ENCODE peak calls at places on chromosomes 13 and 19, in six cellular contexts. One of them, this sample, is unnamed. For H4K20me1, the result is how much of the 10 kb centered on the place peaks cover.

GRCh38 chr13:20633802-20634201 is 66.8 kb downstream of the IFT88 start:
- DNase-seq in H9: no peak
- DNase-seq in GM23338: no peak
- DNase-seq in keratinocyte: peak
- DNase-seq in fibroblast of lung: no peak
- DNase-seq in PC-9: no peak
- DNase-seq in this sample: no peak

GRCh38 chr13:88107486-88108044 is 436.4 kb downstream of the SLITRK5 start:
- DNase-seq in H9: no peak
- DNase-seq in GM23338: no peak
- DNase-seq in keratinocyte: no peak
- DNase-seq in fibroblast of lung: no peak
- DNase-seq in PC-9: no peak
- DNase-seq in this sample: no peak

GRCh38 chr13:47126432-47126831 is 229.6 kb upstream of the HTR2A start:
- DNase-seq in H9: no peak
- DNase-seq in GM23338: no peak
- DNase-seq in keratinocyte: no peak
- DNase-seq in fibroblast of lung: peak
- DNase-seq in PC-9: no peak
- DNase-seq in this sample: peak

GRCh38 chr13:20824762-20825161 is 51.0 kb upstream of the EEF1AKMT1 start:
- DNase-seq in H9: no peak
- DNase-seq in GM23338: peak
- DNase-seq in keratinocyte: no peak
- DNase-seq in fibroblast of lung: peak
- DNase-seq in PC-9: no peak
- DNase-seq in this sample: no peak

GRCh38 chr13:70523622-70524021 is 415.4 kb upstream of the KLHL1 start:
- DNase-seq in H9: no peak
- DNase-seq in GM23338: no peak
- DNase-seq in keratinocyte: no peak
- DNase-seq in fibroblast of lung: peak
- DNase-seq in PC-9: no peak
- DNase-seq in this sample: no peak

GRCh38 chr19:13053761-13054604 is 48.7 kb downstream of the LYL1 start:
- DNase-seq in H9: no peak
- DNase-seq in GM23338: peak
- DNase-seq in keratinocyte: no peak
- DNase-seq in fibroblast of lung: peak
- DNase-seq in PC-9: peak
- DNase-seq in this sample: peak

GRCh38 chr13:93279982-93280381 is 53.4 kb downstream of the GPC6 start:
- DNase-seq in H9: no peak
- DNase-seq in GM23338: peak
- DNase-seq in keratinocyte: no peak
- DNase-seq in fibroblast of lung: no peak
- DNase-seq in PC-9: no peak
- DNase-seq in this sample: no peak

GRCh38 chr13:112465251-112466131 is 89.3 kb downstream of the SPACA7 start:
- DNase-seq in H9: no peak
- DNase-seq in GM23338: peak
- DNase-seq in keratinocyte: no peak
- DNase-seq in fibroblast of lung: no peak
- DNase-seq in PC-9: no peak
- DNase-seq in this sample: no peak

GRCh38 chr13:91347212-91347995 is at the start of gene MIR17HG:
- DNase-seq in H9: peak
- DNase-seq in GM23338: peak
- DNase-seq in keratinocyte: no peak
- DNase-seq in fibroblast of lung: peak
- DNase-seq in PC-9: peak
- DNase-seq in this sample: peak

GRCh38 chr13:33195693-33196464 is 89.7 kb downstream of the STARD13 start:
- DNase-seq in H9: no peak
- DNase-seq in GM23338: no peak
- DNase-seq in keratinocyte: no peak
- DNase-seq in fibroblast of lung: no peak
- DNase-seq in PC-9: no peak
- DNase-seq in this sample: no peak

GRCh38 chr19:4183967-4184717 is 1.7 kb downstream of the ANKRD24 start:
- DNase-seq in H9: no peak
- DNase-seq in GM23338: no peak
- DNase-seq in keratinocyte: no peak
- DNase-seq in fibroblast of lung: no peak
- DNase-seq in PC-9: no peak
- DNase-seq in this sample: peak

GRCh38 chr19:19224852-19225494 is 13.2 kb downstream of the NCAN start:
- DNase-seq in H9: peak
- DNase-seq in GM23338: peak
- DNase-seq in keratinocyte: peak
- DNase-seq in fibroblast of lung: peak
- DNase-seq in PC-9: peak
- DNase-seq in this sample: peak

GRCh38 chr13:112890316-112891131 is 78.5 kb upstream of the MCF2L start:
- DNase-seq in H9: no peak
- DNase-seq in GM23338: no peak
- DNase-seq in keratinocyte: no peak
- DNase-seq in fibroblast of lung: no peak
- DNase-seq in PC-9: no peak
- DNase-seq in this sample: no peak

GRCh38 chr13:34155931-34156607 is 338.1 kb downstream of the RFC3 start:
- DNase-seq in H9: no peak
- DNase-seq in GM23338: no peak
- DNase-seq in keratinocyte: no peak
- DNase-seq in fibroblast of lung: peak
- DNase-seq in PC-9: peak
- DNase-seq in this sample: no peak

GRCh38 chr13:20412761-20413355 is 112.8 kb downstream of the CRYL1 start:
- DNase-seq in H9: peak
- DNase-seq in GM23338: peak
- DNase-seq in keratinocyte: no peak
- DNase-seq in fibroblast of lung: no peak
- DNase-seq in PC-9: no peak
- DNase-seq in this sample: peak

GRCh38 chr13:20714161-20714560 is 10.7 kb downstream of the IL17D start:
- DNase-seq in H9: no peak
- DNase-seq in GM23338: no peak
- DNase-seq in keratinocyte: no peak
- DNase-seq in fibroblast of lung: peak
- DNase-seq in PC-9: no peak
- DNase-seq in this sample: no peak

GRCh38 chr19:45283443-45284033 is 32.5 kb downstream of the MARK4 start:
- DNase-seq in H9: no peak
- DNase-seq in GM23338: no peak
- DNase-seq in keratinocyte: no peak
- DNase-seq in fibroblast of lung: no peak
- DNase-seq in PC-9: no peak
- DNase-seq in this sample: peak

GRCh38 chr19:34712606-34713261 is 21.3 kb upstream of the ZNF181 start:
- DNase-seq in H9: peak
- DNase-seq in GM23338: peak
- DNase-seq in keratinocyte: no peak
- DNase-seq in fibroblast of lung: peak
- DNase-seq in PC-9: peak
- DNase-seq in this sample: peak

GRCh38 chr19:54030895-54031586 is 32.7 kb downstream of the VSTM1 start:
- DNase-seq in H9: no peak
- DNase-seq in GM23338: peak
- DNase-seq in keratinocyte: no peak
- DNase-seq in fibroblast of lung: peak
- DNase-seq in PC-9: no peak
- DNase-seq in this sample: no peak

GRCh38 chr19:55368106-55368505 is 2.2 kb downstream of the IL11 start:
- DNase-seq in H9: no peak
- DNase-seq in GM23338: no peak
- DNase-seq in keratinocyte: no peak
- DNase-seq in fibroblast of lung: no peak
- DNase-seq in PC-9: no peak
- DNase-seq in this sample: no peak
- H4K20me1 ChIP-seq in H9: under half
- H4K20me1 ChIP-seq in GM23338: under half
- H4K20me1 ChIP-seq in keratinocyte: under half
- H4K20me1 ChIP-seq in fibroblast of lung: under half
- H4K20me1 ChIP-seq in PC-9: under half
- H4K20me1 ChIP-seq in this sample: under half

GRCh38 chr19:32567486-32567885 is 13.5 kb upstream of the PDCD5 start:
- DNase-seq in H9: no peak
- DNase-seq in GM23338: no peak
- DNase-seq in keratinocyte: no peak
- DNase-seq in fibroblast of lung: no peak
- DNase-seq in PC-9: no peak
- DNase-seq in this sample: no peak

GRCh38 chr19:32566246-32566830 is 14.7 kb upstream of the PDCD5 start:
- DNase-seq in H9: no peak
- DNase-seq in GM23338: no peak
- DNase-seq in keratinocyte: no peak
- DNase-seq in fibroblast of lung: peak
- DNase-seq in PC-9: no peak
- DNase-seq in this sample: peak

GRCh38 chr19:32570081-32570785 is 10.8 kb upstream of the PDCD5 start:
- DNase-seq in H9: peak
- DNase-seq in GM23338: peak
- DNase-seq in keratinocyte: no peak
- DNase-seq in fibroblast of lung: peak
- DNase-seq in PC-9: peak
- DNase-seq in this sample: peak
- H3K4me2 ChIP-seq in H9: no peak
- H3K4me2 ChIP-seq in GM23338: no peak
- H3K4me2 ChIP-seq in keratinocyte: no peak
- H3K4me2 ChIP-seq in fibroblast of lung: no peak
- H3K4me2 ChIP-seq in PC-9: no peak
- H3K4me2 ChIP-seq in this sample: no peak

DNA sequence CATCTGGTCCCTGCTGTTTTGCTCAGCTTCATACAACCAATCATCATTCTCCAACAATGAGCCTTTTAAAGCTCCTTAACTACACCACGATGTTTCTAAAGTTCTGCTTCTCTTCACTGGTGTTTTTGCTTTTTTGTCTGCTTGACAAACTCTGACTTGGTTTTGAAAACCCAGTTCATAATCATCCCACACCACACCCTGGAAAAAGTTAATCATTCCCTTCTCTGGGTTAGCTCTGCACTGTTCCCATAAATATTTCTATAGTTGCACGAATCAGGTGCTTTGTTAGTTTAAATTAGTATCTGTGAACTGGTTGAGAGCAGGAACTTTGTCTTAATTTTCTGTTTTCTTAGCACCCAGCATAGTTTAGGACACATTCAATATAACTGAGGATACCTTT is 217.1 kb downstream of the ENOX1 start:
- DNase-seq in H9: no peak
- DNase-seq in GM23338: no peak
- DNase-seq in keratinocyte: no peak
- DNase-seq in fibroblast of lung: no peak
- DNase-seq in PC-9: no peak
- DNase-seq in this sample: no peak
- H4K20me1 ChIP-seq in H9: under half
- H4K20me1 ChIP-seq in GM23338: under half
- H4K20me1 ChIP-seq in keratinocyte: under half
- H4K20me1 ChIP-seq in fibroblast of lung: under half
- H4K20me1 ChIP-seq in PC-9: under half
- H4K20me1 ChIP-seq in this sample: under half

DNA sequence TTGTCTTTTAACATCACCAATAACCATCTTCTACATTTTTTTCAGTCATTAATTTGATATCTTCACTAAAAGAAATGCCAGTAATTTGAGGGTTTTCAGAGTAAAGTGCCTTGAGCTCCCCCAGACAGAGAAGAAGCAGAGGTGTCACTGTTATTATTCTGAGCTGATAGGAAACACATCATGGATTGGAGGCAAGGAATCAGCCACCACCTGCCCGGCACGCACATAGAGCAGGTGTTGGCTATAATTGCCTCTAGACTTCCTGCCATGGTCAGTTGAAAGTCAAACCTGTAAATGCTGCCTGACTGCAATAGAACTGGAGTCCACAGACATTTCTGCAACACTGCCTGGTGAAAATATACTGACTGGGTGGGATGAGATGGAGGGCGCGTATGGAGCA is 776.6 kb downstream of the UQCRFS1 start:
- DNase-seq in H9: no peak
- DNase-seq in GM23338: no peak
- DNase-seq in keratinocyte: no peak
- DNase-seq in fibroblast of lung: no peak
- DNase-seq in PC-9: no peak
- DNase-seq in this sample: no peak
- H3K4me2 ChIP-seq in H9: no peak
- H3K4me2 ChIP-seq in GM23338: no peak
- H3K4me2 ChIP-seq in keratinocyte: no peak
- H3K4me2 ChIP-seq in fibroblast of lung: no peak
- H3K4me2 ChIP-seq in PC-9: no peak
- H3K4me2 ChIP-seq in this sample: no peak

This sample was measured in osteoblast.